ENCODE peak calls at places on chromosomes 4 and X, in nine cellular contexts. Z, J, B, S, D, K, T, P and L are unnamed samples.

GRCh38 chr4:5887361-5888221 is 5.3 kb downstream of the CRMP1 start:
- DNase-seq in Z (no peak), J (no peak), B (no peak), S (no peak), D (peak; percentile 50), K (peak; percentile 49), T (no peak), P (peak; percentile 26), L (no peak)

GRCh38 chr4:155690044-155690837 is 23.6 kb downstream of the GUCY1A1 start:
- DNase-seq in Z (no peak), J (no peak), B (no peak), S (no peak), D (no peak), K (no peak), T (no peak), P (no peak), L (no peak)

GRCh38 chrX:151790421-151791160 is 56.0 kb downstream of the CNGA2 start:
- DNase-seq in Z (no peak), J (no peak), B (no peak), S (no peak), D (no peak), K (no peak), T (no peak), P (no peak), L (no peak)

GRCh38 chrX:16368696-16369095 is 201.4 kb downstream of the MAGEB17 start:
- DNase-seq in Z (no peak), J (no peak), B (no peak), S (no peak), D (no peak), K (no peak), T (no peak), P (no peak), L (no peak)

GRCh38 chrX:119218198-119218597 is 17.9 kb upstream of the PGRMC1 start:
- DNase-seq in Z (no peak), J (no peak), B (no peak), S (no peak), D (no peak), K (no peak), T (no peak), P (peak; percentile 0), L (no peak)

GRCh38 chrX:1221296-1221845 is 8.9 kb upstream of the CRLF2 start:
- DNase-seq in Z (no peak), J (peak; percentile 10), B (no peak), S (no peak), D (no peak), K (no peak), T (no peak), P (no peak), L (no peak)

GRCh38 chr4:148056879-148057278 is 325.0 kb downstream of the ARHGAP10 start:
- DNase-seq in Z (no peak), J (no peak), B (peak; percentile 8), S (peak; percentile 51), D (no peak), K (no peak), T (peak; percentile 59), P (peak; percentile 57), L (no peak)

GRCh38 chr4:150583287-150584197 is 1.6 kb downstream of the MAB21L2 start:
- DNase-seq in Z (no peak), J (peak; percentile 68), B (no peak), S (no peak), D (peak; percentile 30), K (peak; percentile 23), T (no peak), P (no peak), L (no peak)

GRCh38 chr4:88610771-88611170 is 18.5 kb downstream of the HERC3 start:
- DNase-seq in Z (no peak), J (peak; percentile 84), B (no peak), S (no peak), D (no peak), K (no peak), T (no peak), P (no peak), L (no peak)

GRCh38 chr4:51943221-51943620 is 76.9 kb downstream of the LRRC66 start:
- DNase-seq in Z (no peak), J (no peak), B (no peak), S (no peak), D (no peak), K (no peak), T (no peak), P (no peak), L (no peak)

GRCh38 chr4:112510468-112511293 is 5.3 kb downstream of the NEUROG2 start:
- DNase-seq in Z (no peak), J (no peak), B (no peak), S (no peak), D (no peak), K (no peak), T (no peak), P (no peak), L (no peak)

GRCh38 chr4:15303052-15303641 is 124.7 kb upstream of the C1QTNF7 start:
- DNase-seq in Z (no peak), J (no peak), B (no peak), S (peak; percentile 32), D (no peak), K (peak; percentile 26), T (no peak), P (no peak), L (peak; percentile 33)

GRCh38 chrX:3143043-3143799 is 102.0 kb downstream of the ARSF start:
- DNase-seq in Z (no peak), J (no peak), B (no peak), S (no peak), D (no peak), K (no peak), T (no peak), P (no peak), L (no peak)